ENCODE peak calls at places on chromosomes 6 and 20, in seven cellular contexts. One of them, this sample, is unnamed.

GRCh38 chr6:14950970-14951276 is 294.9 kb upstream of the JARID2 start:
- DNase-seq in uterus: no peak
- DNase-seq in colonic mucosa: no peak
- DNase-seq in choroid plexus epithelial cell: no peak
- DNase-seq in cardiac muscle cell: no peak
- DNase-seq in tibial artery: no peak
- DNase-seq in BJ: no peak
- DNase-seq in this sample: no peak

GRCh38 chr6:2480267-2480966 is 235.0 kb upstream of the GMDS start:
- DNase-seq in uterus: no peak
- DNase-seq in colonic mucosa: no peak
- DNase-seq in choroid plexus epithelial cell: peak
- DNase-seq in cardiac muscle cell: peak
- DNase-seq in tibial artery: no peak
- DNase-seq in BJ: no peak
- DNase-seq in this sample: no peak

GRCh38 chr6:134560019-134560418 is 242.1 kb upstream of the SGK1 start:
- DNase-seq in uterus: no peak
- DNase-seq in colonic mucosa: no peak
- DNase-seq in choroid plexus epithelial cell: no peak
- DNase-seq in cardiac muscle cell: no peak
- DNase-seq in tibial artery: no peak
- DNase-seq in BJ: no peak
- DNase-seq in this sample: no peak

GRCh38 chr6:17703256-17703694 is 3.5 kb downstream of the NUP153 start:
- DNase-seq in uterus: peak
- DNase-seq in colonic mucosa: no peak
- DNase-seq in choroid plexus epithelial cell: peak
- DNase-seq in cardiac muscle cell: peak
- DNase-seq in tibial artery: peak
- DNase-seq in BJ: no peak
- DNase-seq in this sample: peak

GRCh38 chr6:23499549-23499948 is 626.5 kb upstream of the NRSN1 start:
- DNase-seq in uterus: no peak
- DNase-seq in colonic mucosa: no peak
- DNase-seq in choroid plexus epithelial cell: no peak
- DNase-seq in cardiac muscle cell: no peak
- DNase-seq in tibial artery: no peak
- DNase-seq in BJ: no peak
- DNase-seq in this sample: no peak

GRCh38 chr6:23031986-23032385 is 462.6 kb downstream of the HDGFL1 start:
- DNase-seq in uterus: no peak
- DNase-seq in colonic mucosa: no peak
- DNase-seq in choroid plexus epithelial cell: peak
- DNase-seq in cardiac muscle cell: peak
- DNase-seq in tibial artery: no peak
- DNase-seq in BJ: no peak
- DNase-seq in this sample: no peak

GRCh38 chr6:9250852-9251251 is 815.5 kb upstream of the SLC35B3 start:
- DNase-seq in uterus: no peak
- DNase-seq in colonic mucosa: peak
- DNase-seq in choroid plexus epithelial cell: peak
- DNase-seq in cardiac muscle cell: peak
- DNase-seq in tibial artery: no peak
- DNase-seq in BJ: no peak
- DNase-seq in this sample: peak

GRCh38 chr6:116945809-116946208 is 68.8 kb downstream of the RFX6 start:
- DNase-seq in uterus: no peak
- DNase-seq in colonic mucosa: peak
- DNase-seq in choroid plexus epithelial cell: peak
- DNase-seq in cardiac muscle cell: no peak
- DNase-seq in tibial artery: no peak
- DNase-seq in BJ: no peak
- DNase-seq in this sample: no peak

GRCh38 chr20:57996936-57997629 is 231.4 kb downstream of the ANKRD60 start:
- DNase-seq in uterus: no peak
- DNase-seq in colonic mucosa: no peak
- DNase-seq in choroid plexus epithelial cell: peak
- DNase-seq in cardiac muscle cell: peak
- DNase-seq in tibial artery: no peak
- DNase-seq in BJ: peak
- DNase-seq in this sample: no peak

GRCh38 chr6:141107562-141108160 is 1025.1 kb upstream of the GJE1 start:
- DNase-seq in uterus: no peak
- DNase-seq in colonic mucosa: no peak
- DNase-seq in choroid plexus epithelial cell: peak
- DNase-seq in cardiac muscle cell: peak
- DNase-seq in tibial artery: no peak
- DNase-seq in BJ: no peak
- DNase-seq in this sample: peak

GRCh38 chr6:107786179-107786578 is 37.9 kb downstream of the SCML4 start:
- DNase-seq in uterus: no peak
- DNase-seq in colonic mucosa: no peak
- DNase-seq in choroid plexus epithelial cell: no peak
- DNase-seq in cardiac muscle cell: no peak
- DNase-seq in tibial artery: no peak
- DNase-seq in BJ: no peak
- DNase-seq in this sample: no peak

GRCh38 chr6:108592371-108593337 is 31.9 kb downstream of the FOXO3 start:
- DNase-seq in uterus: peak
- DNase-seq in colonic mucosa: peak
- DNase-seq in choroid plexus epithelial cell: peak
- DNase-seq in cardiac muscle cell: peak
- DNase-seq in tibial artery: peak
- DNase-seq in BJ: peak
- DNase-seq in this sample: peak

GRCh38 chr6:2448826-2449571 is 203.6 kb upstream of the GMDS start:
- DNase-seq in uterus: no peak
- DNase-seq in colonic mucosa: peak
- DNase-seq in choroid plexus epithelial cell: peak
- DNase-seq in cardiac muscle cell: peak
- DNase-seq in tibial artery: peak
- DNase-seq in BJ: no peak
- DNase-seq in this sample: peak

GRCh38 chr6:126312013-126312665 is 27.8 kb upstream of the CENPW start:
- DNase-seq in uterus: no peak
- DNase-seq in colonic mucosa: no peak
- DNase-seq in choroid plexus epithelial cell: peak
- DNase-seq in cardiac muscle cell: peak
- DNase-seq in tibial artery: no peak
- DNase-seq in BJ: no peak
- DNase-seq in this sample: peak

GRCh38 chr6:5638666-5639065 is 368.1 kb downstream of the NRN1 start:
- DNase-seq in uterus: no peak
- DNase-seq in colonic mucosa: no peak
- DNase-seq in choroid plexus epithelial cell: no peak
- DNase-seq in cardiac muscle cell: no peak
- DNase-seq in tibial artery: no peak
- DNase-seq in BJ: no peak
- DNase-seq in this sample: no peak

GRCh38 chr20:1809611-1810510 is 85.3 kb upstream of the SIRPA start:
- DNase-seq in uterus: no peak
- DNase-seq in colonic mucosa: no peak
- DNase-seq in choroid plexus epithelial cell: no peak
- DNase-seq in cardiac muscle cell: no peak
- DNase-seq in tibial artery: no peak
- DNase-seq in BJ: no peak
- DNase-seq in this sample: no peak

GRCh38 chr6:99432877-99433276 is 7.8 kb upstream of the PNISR start:
- DNase-seq in uterus: no peak
- DNase-seq in colonic mucosa: no peak
- DNase-seq in choroid plexus epithelial cell: no peak
- DNase-seq in cardiac muscle cell: no peak
- DNase-seq in tibial artery: no peak
- DNase-seq in BJ: no peak
- DNase-seq in this sample: no peak

GRCh38 chr20:45892828-45893500 is 1.8 kb downstream of the CTSA start:
- DNase-seq in uterus: no peak
- DNase-seq in colonic mucosa: peak
- DNase-seq in choroid plexus epithelial cell: peak
- DNase-seq in cardiac muscle cell: no peak
- DNase-seq in tibial artery: no peak
- DNase-seq in BJ: no peak
- DNase-seq in this sample: peak

GRCh38 chr20:58900292-58900931 is 47.9 kb downstream of the GNAS start:
- DNase-seq in uterus: no peak
- DNase-seq in colonic mucosa: no peak
- DNase-seq in choroid plexus epithelial cell: no peak
- DNase-seq in cardiac muscle cell: peak
- DNase-seq in tibial artery: no peak
- DNase-seq in BJ: no peak
- DNase-seq in this sample: no peak

GRCh38 chr6:152271681-152272464 is 365.3 kb downstream of the SYNE1 start:
- DNase-seq in uterus: peak
- DNase-seq in colonic mucosa: no peak
- DNase-seq in choroid plexus epithelial cell: peak
- DNase-seq in cardiac muscle cell: peak
- DNase-seq in tibial artery: peak
- DNase-seq in BJ: no peak
- DNase-seq in this sample: peak

GRCh38 chr6:169793408-169793807 is 42.0 kb downstream of the ERMARD start:
- DNase-seq in uterus: no peak
- DNase-seq in colonic mucosa: peak
- DNase-seq in choroid plexus epithelial cell: no peak
- DNase-seq in cardiac muscle cell: no peak
- DNase-seq in tibial artery: no peak
- DNase-seq in BJ: no peak
- DNase-seq in this sample: no peak

GRCh38 chr6:10000461-10000992 is 414.3 kb downstream of the TFAP2A start:
- DNase-seq in uterus: no peak
- DNase-seq in colonic mucosa: no peak
- DNase-seq in choroid plexus epithelial cell: no peak
- DNase-seq in cardiac muscle cell: no peak
- DNase-seq in tibial artery: no peak
- DNase-seq in BJ: peak
- DNase-seq in this sample: no peak

GRCh38 chr6:20933057-20933792 is 399.0 kb downstream of the CDKAL1 start:
- DNase-seq in uterus: no peak
- DNase-seq in colonic mucosa: no peak
- DNase-seq in choroid plexus epithelial cell: no peak
- DNase-seq in cardiac muscle cell: no peak
- DNase-seq in tibial artery: no peak
- DNase-seq in BJ: no peak
- DNase-seq in this sample: no peak

GRCh38 chr20:24470031-24470781 is 777 bp downstream of the SYNDIG1 start:
- DNase-seq in uterus: no peak
- DNase-seq in colonic mucosa: no peak
- DNase-seq in choroid plexus epithelial cell: peak
- DNase-seq in cardiac muscle cell: no peak
- DNase-seq in tibial artery: no peak
- DNase-seq in BJ: no peak
- DNase-seq in this sample: no peak

GRCh38 chr6:21628162-21628561 is 34.6 kb downstream of the SOX4 start:
- DNase-seq in uterus: no peak
- DNase-seq in colonic mucosa: no peak
- DNase-seq in choroid plexus epithelial cell: no peak
- DNase-seq in cardiac muscle cell: no peak
- DNase-seq in tibial artery: no peak
- DNase-seq in BJ: no peak
- DNase-seq in this sample: peak

GRCh38 chr6:66558189-66558588 is 851.2 kb upstream of the EYS start:
- DNase-seq in uterus: no peak
- DNase-seq in colonic mucosa: no peak
- DNase-seq in choroid plexus epithelial cell: peak
- DNase-seq in cardiac muscle cell: no peak
- DNase-seq in tibial artery: no peak
- DNase-seq in BJ: no peak
- DNase-seq in this sample: peak
- TF ChIP-seq CTCF in uterus: no peak
- TF ChIP-seq CTCF in colonic mucosa: no peak
- TF ChIP-seq CTCF in choroid plexus epithelial cell: peak
- TF ChIP-seq CTCF in cardiac muscle cell: no peak
- TF ChIP-seq CTCF in tibial artery: no peak
- TF ChIP-seq CTCF in BJ: no peak
- TF ChIP-seq CTCF in this sample: no peak

GRCh38 chr20:49894073-49894470 is 21.3 kb downstream of the SPATA2 start:
- DNase-seq in uterus: no peak
- DNase-seq in colonic mucosa: no peak
- DNase-seq in choroid plexus epithelial cell: no peak
- DNase-seq in cardiac muscle cell: no peak
- DNase-seq in tibial artery: no peak
- DNase-seq in BJ: no peak
- DNase-seq in this sample: peak
- H3K4me3 ChIP-seq in uterus: no peak
- H3K4me3 ChIP-seq in colonic mucosa: no peak
- H3K4me3 ChIP-seq in choroid plexus epithelial cell: no peak
- H3K4me3 ChIP-seq in cardiac muscle cell: no peak
- H3K4me3 ChIP-seq in tibial artery: no peak
- H3K4me3 ChIP-seq in BJ: no peak
- H3K4me3 ChIP-seq in this sample: peak

DNA sequence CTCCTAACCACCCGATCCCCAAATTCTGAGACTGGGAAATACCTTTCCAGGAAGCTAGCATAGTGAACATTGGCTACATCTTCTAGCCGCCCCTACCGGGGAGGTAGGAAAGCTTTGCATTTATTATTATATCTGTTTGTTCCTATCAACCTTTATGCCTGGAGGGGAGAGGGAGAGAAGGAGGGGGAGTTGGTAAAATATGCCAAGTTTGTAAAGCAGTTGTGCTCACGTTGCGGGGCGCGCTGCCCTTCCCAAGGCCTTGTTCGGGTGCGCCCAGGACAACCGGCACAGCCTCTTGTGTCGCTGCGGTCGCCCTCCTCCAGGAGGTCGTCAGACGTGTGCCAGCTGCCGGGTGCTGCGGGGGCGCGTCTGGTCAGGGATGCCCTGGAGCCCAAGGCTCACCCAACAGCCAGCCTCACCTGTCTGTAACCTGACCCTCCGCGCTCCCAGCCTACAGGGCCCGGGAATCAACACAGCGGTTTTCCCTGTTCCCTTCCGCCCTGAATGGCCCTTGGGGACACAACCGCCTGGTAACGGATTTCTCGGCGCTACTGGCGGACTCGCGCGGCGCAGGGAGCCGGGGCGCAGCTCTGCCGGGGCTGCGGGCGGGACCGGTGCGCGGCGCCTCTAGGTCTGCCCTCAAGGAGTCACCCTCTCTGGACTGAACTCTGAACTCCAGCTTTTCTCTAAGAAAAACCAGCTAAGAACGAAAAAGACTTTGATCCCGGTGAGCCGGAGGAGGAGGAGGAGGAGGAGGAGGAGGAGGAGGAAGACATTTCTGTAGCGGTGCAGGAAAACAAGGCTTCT is 1.1 kb upstream of the OVOL2 start:
- DNase-seq in uterus: no peak
- DNase-seq in colonic mucosa: peak
- DNase-seq in choroid plexus epithelial cell: no peak
- DNase-seq in cardiac muscle cell: no peak
- DNase-seq in tibial artery: no peak
- DNase-seq in BJ: no peak
- DNase-seq in this sample: no peak
- TF ChIP-seq CTCF in uterus: no peak
- TF ChIP-seq CTCF in colonic mucosa: no peak
- TF ChIP-seq CTCF in choroid plexus epithelial cell: no peak
- TF ChIP-seq CTCF in cardiac muscle cell: no peak
- TF ChIP-seq CTCF in tibial artery: no peak
- TF ChIP-seq CTCF in BJ: no peak
- TF ChIP-seq CTCF in this sample: no peak

DNA sequence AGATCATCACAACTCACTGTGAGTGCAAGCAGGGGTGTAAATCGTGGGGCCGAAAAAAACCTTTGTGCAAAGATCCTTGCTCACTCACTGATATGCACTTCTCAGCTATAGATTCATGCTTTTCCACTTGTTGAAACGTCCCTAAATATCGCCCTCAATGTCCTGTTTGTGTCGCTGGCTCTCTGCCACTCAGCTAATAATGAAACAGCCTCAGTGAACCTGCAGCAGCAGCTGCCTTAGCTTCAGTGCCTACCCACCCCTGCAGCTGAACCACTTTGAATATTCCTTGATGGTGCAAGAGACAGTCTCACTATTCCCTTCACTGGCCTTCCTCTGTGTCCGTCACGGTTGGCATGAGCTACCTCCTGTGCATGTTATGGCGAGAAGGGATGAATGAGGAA is 128.9 kb upstream of the NAA20 start:
- DNase-seq in uterus: no peak
- DNase-seq in colonic mucosa: peak
- DNase-seq in choroid plexus epithelial cell: no peak
- DNase-seq in cardiac muscle cell: no peak
- DNase-seq in tibial artery: peak
- DNase-seq in BJ: no peak
- DNase-seq in this sample: no peak
- H3K4me3 ChIP-seq in uterus: no peak
- H3K4me3 ChIP-seq in colonic mucosa: peak
- H3K4me3 ChIP-seq in choroid plexus epithelial cell: no peak
- H3K4me3 ChIP-seq in cardiac muscle cell: no peak
- H3K4me3 ChIP-seq in tibial artery: peak
- H3K4me3 ChIP-seq in BJ: no peak
- H3K4me3 ChIP-seq in this sample: no peak